ENCODE peak calls at places on chromosomes 6 and 20, in five cellular contexts. X is mesendoderm; U is naive thymus-derived CD8-positive, alpha-beta T cell; E is astrocyte of the cerebellum; A is tibial nerve. N is an unnamed sample.

GRCh38 chr6:79724816-79725215 is 93.7 kb downstream of the SH3BGRL2 start:
- DNase-seq in X (no peak), U (no peak), E (no peak), A (no peak), N (no peak)

GRCh38 chr20:32326507-32326851 is 31.7 kb upstream of the ASXL1 start:
- DNase-seq in X (no peak), U (no peak), E (no peak), A (no peak), N (no peak)

GRCh38 chr6:20868397-20869185 is 334.3 kb downstream of the CDKAL1 start:
- DNase-seq in X (peak), U (no peak), E (no peak), A (no peak), N (no peak)

GRCh38 chr6:30259140-30260035 is 46.2 kb upstream of the TRIM26 start:
- DNase-seq in X (peak), U (peak), E (peak), A (peak), N (peak)

GRCh38 chr6:91660893-91661292 is 1074.0 kb upstream of the MAP3K7 start:
- DNase-seq in X (no peak), U (no peak), E (no peak), A (no peak), N (no peak)

GRCh38 chr6:90087103-90087833 is 193.0 kb downstream of the GJA10 start:
- DNase-seq in X (no peak), U (no peak), E (no peak), A (no peak), N (no peak)

GRCh38 chr6:30887901-30888300 is 3.6 kb downstream of the DDR1 start:
- DNase-seq in X (no peak), U (no peak), E (no peak), A (no peak), N (no peak)

GRCh38 chr6:31720196-31720770 is 1.3 kb downstream of the LY6G6C start:
- DNase-seq in X (no peak), U (no peak), E (no peak), A (no peak), N (no peak)

GRCh38 chr6:7727951-7728854 is 2.3 kb downstream of the BMP6 start:
- DNase-seq in X (peak), U (no peak), E (no peak), A (no peak), N (no peak)

GRCh38 chr6:39357998-39358686 is 35.6 kb upstream of the KCNK16 start:
- DNase-seq in X (no peak), U (no peak), E (peak), A (no peak), N (peak)

GRCh38 chr6:24322924-24323323 is 34.9 kb downstream of the DCDC2 start:
- DNase-seq in X (no peak), U (no peak), E (no peak), A (no peak), N (no peak)

GRCh38 chr20:38032585-38033329 is 499 bp downstream of the TTI1 start:
- DNase-seq in X (no peak), U (no peak), E (no peak), A (no peak), N (no peak)

GRCh38 chr20:3720626-3721025 is 8.2 kb upstream of the SIGLEC1 start:
- DNase-seq in X (no peak), U (no peak), E (no peak), A (no peak), N (no peak)

GRCh38 chr6:5638666-5639065 is 368.1 kb downstream of the NRN1 start:
- DNase-seq in X (no peak), U (no peak), E (no peak), A (no peak), N (no peak)

GRCh38 chr6:35360349-35361138 is 18.2 kb downstream of the PPARD start:
- DNase-seq in X (peak), U (no peak), E (peak), A (no peak), N (no peak)

GRCh38 chr6:138765896-138766487 is 7.6 kb upstream of the CCDC28A start:
- DNase-seq in X (peak), U (peak), E (peak), A (no peak), N (no peak)

GRCh38 chr6:75932067-75932466 is 140.4 kb downstream of the IMPG1 start:
- DNase-seq in X (peak), U (no peak), E (no peak), A (no peak), N (no peak)

GRCh38 chr6:104728444-104728843 is 131.3 kb downstream of the HACE1 start:
- DNase-seq in X (no peak), U (no peak), E (no peak), A (no peak), N (no peak)

GRCh38 chr6:62283828-62284411 is 2.1 kb downstream of the KHDRBS2 start:
- DNase-seq in X (peak), U (no peak), E (no peak), A (no peak), N (no peak)

GRCh38 chr20:1431158-1431557 is 35.5 kb downstream of the NSFL1C start:
- DNase-seq in X (peak), U (no peak), E (no peak), A (no peak), N (no peak)

GRCh38 chr20:35302421-35303335 is 10.5 kb upstream of the FAM83C start:
- DNase-seq in X (no peak), U (no peak), E (peak), A (no peak), N (no peak)

GRCh38 chr6:53605543-53606235 is 59.9 kb downstream of the KLHL31 start:
- DNase-seq in X (peak), U (no peak), E (no peak), A (no peak), N (no peak)

GRCh38 chr6:151179321-151179720 is 60.4 kb upstream of the AKAP12 start:
- DNase-seq in X (no peak), U (no peak), E (peak), A (no peak), N (no peak)

GRCh38 chr20:25863536-25864325 is 167.1 kb upstream of the ZNF337 start:
- DNase-seq in X (peak), U (no peak), E (no peak), A (no peak), N (no peak)

GRCh38 chr6:32196682-32197616 is 4.5 kb upstream of the GPSM3 start:
- DNase-seq in X (peak), U (no peak), E (no peak), A (no peak), N (no peak)

GRCh38 chr20:51258582-51259175 is 235.8 kb upstream of the KCNG1 start:
- DNase-seq in X (peak), U (no peak), E (no peak), A (no peak), N (no peak)

GRCh38 chr6:140366991-140367390 is 992.5 kb upstream of the CITED2 start:
- DNase-seq in X (peak), U (no peak), E (peak), A (no peak), N (no peak)

GRCh38 chr6:2450546-2450945 is 205.1 kb upstream of the GMDS start:
- DNase-seq in X (no peak), U (no peak), E (no peak), A (peak), N (peak)

GRCh38 chr6:61977116-61977515 is 308.9 kb downstream of the KHDRBS2 start:
- DNase-seq in X (no peak), U (no peak), E (no peak), A (no peak), N (no peak)

GRCh38 chr6:5205877-5206840 is 54.6 kb downstream of the LYRM4 start:
- DNase-seq in X (no peak), U (no peak), E (peak), A (peak), N (peak)

GRCh38 chr20:12882832-12883506 is 125.8 kb upstream of the SPTLC3 start:
- DNase-seq in X (no peak), U (no peak), E (no peak), A (no peak), N (no peak)

GRCh38 chr6:103675807-103676406 is 1183.8 kb downstream of the HACE1 start:
- DNase-seq in X (no peak), U (no peak), E (peak), A (no peak), N (no peak)

GRCh38 chr20:43751167-43752050 is 24.6 kb upstream of the GTSF1L start:
- DNase-seq in X (no peak), U (no peak), E (peak), A (no peak), N (no peak)

GRCh38 chr6:73521351-73522254 is 771 bp upstream of the EEF1A1 start:
- DNase-seq in X (peak), U (no peak), E (peak), A (no peak), N (peak)

GRCh38 chr6:73746776-73747175 is 50.8 kb downstream of the CD109 start:
- DNase-seq in X (no peak), U (no peak), E (peak), A (no peak), N (no peak)

GRCh38 chr20:34639755-34640222 is 37.1 kb downstream of the PIGU start:
- DNase-seq in X (peak), U (no peak), E (no peak), A (no peak), N (no peak)

GRCh38 chr6:162198072-162198471 is 529.5 kb downstream of the PRKN start:
- DNase-seq in X (peak), U (no peak), E (no peak), A (no peak), N (no peak)

GRCh38 chr20:47432251-47433210 is 69.2 kb upstream of the NCOA3 start:
- DNase-seq in X (no peak), U (no peak), E (no peak), A (no peak), N (no peak)

GRCh38 chr6:26170951-26171841 is 84.0 kb downstream of the HFE start:
- DNase-seq in X (no peak), U (no peak), E (no peak), A (no peak), N (no peak)